ENCODE peak calls at places on chromosomes 6 and 20, in five cellular contexts. J is nephron progenitor cell, I is left ventricle myocardium inferior, U is BE2C, E is tibial nerve. F is an unnamed sample.

GRCh38 chr6:116779569-116780164 is 14.1 kb upstream of the FAM162B start:
- DNase-seq in J (peak), I (no peak), U (no peak), E (no peak), F (no peak)

GRCh38 chr6:143579703-143580102 is 68.2 kb upstream of the FUCA2 start:
- DNase-seq in J (no peak), I (peak), U (peak), E (no peak), F (no peak)

GRCh38 chr6:144264270-144265060 is 20.7 kb upstream of the UTRN start:
- DNase-seq in J (no peak), I (no peak), U (no peak), E (no peak), F (no peak)

GRCh38 chr6:41288025-41288777 is 1.7 kb upstream of the TREM1 start:
- DNase-seq in J (no peak), I (no peak), U (no peak), E (no peak), F (no peak)

GRCh38 chr6:894274-894673 is 201.3 kb upstream of the EXOC2 start:
- DNase-seq in J (no peak), I (no peak), U (no peak), E (no peak), F (peak)

GRCh38 chr6:127100510-127101140 is 17.8 kb upstream of the RSPO3 start:
- DNase-seq in J (no peak), I (no peak), U (no peak), E (no peak), F (no peak)

GRCh38 chr6:123055266-123055665 is 59.2 kb downstream of the CLVS2 start:
- DNase-seq in J (no peak), I (no peak), U (no peak), E (no peak), F (no peak)

GRCh38 chr6:147684906-147685305 is 176.4 kb downstream of the SAMD5 start:
- DNase-seq in J (no peak), I (no peak), U (no peak), E (no peak), F (no peak)

GRCh38 chr6:96014846-96015245 is 928 bp upstream of the FUT9 start:
- DNase-seq in J (peak), I (no peak), U (no peak), E (no peak), F (no peak)

GRCh38 chr6:80608881-80609280 is 502.4 kb downstream of the BCKDHB start:
- DNase-seq in J (no peak), I (no peak), U (no peak), E (no peak), F (no peak)

GRCh38 chr20:40390654-40391053 is 298.4 kb downstream of the MAFB start:
- DNase-seq in J (no peak), I (no peak), U (no peak), E (no peak), F (no peak)

GRCh38 chr20:53162251-53162835 is 190.2 kb downstream of the TSHZ2 start:
- DNase-seq in J (peak), I (peak), U (no peak), E (peak), F (peak)

GRCh38 chr20:20743511-20744169 is 31.2 kb upstream of the RALGAPA2 start:
- DNase-seq in J (no peak), I (peak), U (no peak), E (peak), F (peak)

GRCh38 chr6:27836080-27836782 is 76.0 kb downstream of the OR2B2 start:
- DNase-seq in J (no peak), I (no peak), U (no peak), E (no peak), F (no peak)

GRCh38 chr6:139439278-139439813 is 64.9 kb upstream of the CITED2 start:
- DNase-seq in J (no peak), I (no peak), U (no peak), E (no peak), F (no peak)

GRCh38 chr6:37244430-37245310 is 12.9 kb upstream of the TBC1D22B start:
- DNase-seq in J (no peak), I (peak), U (no peak), E (peak), F (no peak)

GRCh38 chr6:20117474-20117873 is 94.8 kb downstream of the MBOAT1 start:
- DNase-seq in J (no peak), I (no peak), U (no peak), E (no peak), F (no peak)

GRCh38 chr6:30062471-30063178 is 1.6 kb downstream of the POLR1H start:
- DNase-seq in J (no peak), I (no peak), U (no peak), E (no peak), F (no peak)

GRCh38 chr6:10555625-10556309 is 34.6 kb downstream of the GCNT2 start:
- DNase-seq in J (peak), I (peak), U (peak), E (no peak), F (peak)

GRCh38 chr6:145468534-145468933 is 266.8 kb downstream of the EPM2A start:
- DNase-seq in J (no peak), I (no peak), U (no peak), E (no peak), F (no peak)

GRCh38 chr6:166056637-166057036 is 111.0 kb downstream of the TBXT start:
- DNase-seq in J (no peak), I (peak), U (no peak), E (no peak), F (no peak)

GRCh38 chr6:68778356-68779020 is 143.4 kb downstream of the ADGRB3 start:
- DNase-seq in J (peak), I (no peak), U (peak), E (no peak), F (peak)

GRCh38 chr6:42711930-42712329 is 10.5 kb downstream of the PRPH2 start:
- DNase-seq in J (no peak), I (no peak), U (no peak), E (no peak), F (no peak)

DNA sequence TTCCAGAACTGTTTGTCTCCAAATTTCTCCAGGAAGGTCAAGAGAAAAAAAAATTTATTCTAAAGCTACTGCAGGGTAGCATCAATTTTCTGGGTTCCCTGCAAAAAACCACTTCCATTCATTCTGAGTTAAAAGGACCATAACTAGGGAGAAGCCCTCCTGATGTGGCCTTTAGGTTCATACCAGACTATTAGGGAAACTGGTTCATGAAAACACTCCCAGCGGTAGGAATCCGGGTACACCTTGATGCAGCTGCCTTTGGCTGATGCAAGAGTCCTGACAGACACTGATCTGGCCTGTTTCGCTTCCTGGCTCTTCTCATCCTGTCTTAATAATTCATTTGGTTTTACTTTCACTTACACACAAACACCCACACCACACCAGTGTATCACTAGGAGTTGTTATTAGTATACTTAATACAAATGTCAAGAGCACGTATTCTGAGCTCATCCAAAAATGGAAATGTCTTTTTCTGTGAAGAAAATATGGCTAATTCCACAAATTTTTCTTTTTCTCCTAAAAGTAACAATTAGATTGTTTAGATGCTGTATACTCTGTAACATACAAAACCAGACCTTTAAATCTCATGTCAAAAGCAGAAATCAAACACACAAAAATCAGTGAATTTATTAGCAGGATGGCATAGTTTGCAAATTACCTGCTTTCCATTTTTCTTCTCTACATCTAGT is 38.4 kb upstream of the ARHGAP18 start:
- DNase-seq in J (no peak), I (no peak), U (peak), E (no peak), F (no peak)
- TF ChIP-seq CTCF in J (no peak), I (no peak), U (no peak), E (no peak), F (no peak)

DNA sequence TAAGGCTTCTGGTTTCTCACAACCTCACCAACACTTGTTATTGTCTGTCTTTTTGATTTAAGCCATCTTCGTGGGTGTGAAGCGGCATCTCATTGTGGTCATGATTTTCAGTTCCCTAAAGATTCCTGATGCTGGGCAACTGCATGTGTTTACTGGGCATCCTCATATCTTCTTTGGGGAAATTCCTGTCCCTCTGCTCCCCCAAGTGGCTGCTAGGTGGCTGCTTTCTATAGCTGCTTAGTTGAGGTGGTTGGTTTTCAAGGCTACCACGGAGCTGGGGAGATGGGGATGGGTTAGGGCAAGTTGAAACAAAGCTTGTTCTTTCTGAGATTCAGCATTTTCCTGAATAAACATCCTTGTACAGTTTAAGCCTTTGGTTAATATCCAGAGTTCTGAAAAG is 403.9 kb upstream of the SULF2 start:
- DNase-seq in J (no peak), I (no peak), U (no peak), E (no peak), F (no peak)
- TF ChIP-seq CTCF in J (no peak), I (peak), U (peak), E (no peak), F (no peak)

GRCh38 chr6:134604014-134604676 is 286.2 kb upstream of the SGK1 start:
- DNase-seq in J (no peak), I (no peak), U (no peak), E (no peak), F (no peak)
- TF ChIP-seq CTCF in J (no peak), I (no peak), U (no peak), E (no peak), F (no peak)

GRCh38 chr6:170485159-170485558 is 67.9 kb downstream of the PSMB1 start:
- DNase-seq in J (no peak), I (no peak), U (no peak), E (no peak), F (no peak)

GRCh38 chr6:170487707-170488329 is 65.3 kb downstream of the PSMB1 start:
- DNase-seq in J (no peak), I (no peak), U (no peak), E (no peak), F (no peak)

GRCh38 chr6:170480045-170480714 is 72.9 kb downstream of the PSMB1 start:
- DNase-seq in J (no peak), I (peak), U (no peak), E (no peak), F (no peak)

DNA sequence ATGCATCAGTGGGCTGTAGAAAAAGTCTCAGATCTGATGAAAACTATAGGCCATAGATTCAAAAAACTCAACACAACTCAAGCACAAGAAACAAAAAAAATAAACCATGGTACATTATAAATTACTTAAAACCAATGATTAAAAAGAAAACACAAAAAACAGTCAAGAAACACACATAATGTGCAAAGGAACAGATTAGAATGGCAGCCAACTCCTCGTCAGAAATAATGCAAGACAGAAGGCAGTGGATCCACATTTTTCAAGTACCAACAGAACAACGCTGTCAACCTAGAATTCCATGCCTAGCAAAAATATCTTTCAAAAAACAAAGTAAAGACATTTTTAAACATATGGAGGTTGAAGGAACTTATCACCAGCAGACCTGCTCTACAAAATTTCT is 69.7 kb downstream of the PSMB1 start:
- DNase-seq in J (no peak), I (no peak), U (no peak), E (no peak), F (no peak)
- TF ChIP-seq CTCF in J (no peak), I (no peak), U (no peak), E (no peak), F (no peak)

GRCh38 chr6:84762941-84763396 is 1.4 kb downstream of the TBX18 start:
- DNase-seq in J (peak), I (no peak), U (peak), E (peak), F (peak)

GRCh38 chr6:84763397-84764331 is 734 bp downstream of the TBX18 start:
- DNase-seq in J (peak), I (peak), U (peak), E (peak), F (peak)

GRCh38 chr6:84762220-84762940 is 2.0 kb downstream of the TBX18 start:
- DNase-seq in J (peak), I (no peak), U (peak), E (peak), F (peak)

GRCh38 chr6:84766118-84766683 is 1.8 kb upstream of the TBX18 start:
- DNase-seq in J (peak), I (peak), U (no peak), E (no peak), F (no peak)

GRCh38 chr6:84764332-84765049 is at the start of gene TBX18:
- DNase-seq in J (peak), I (peak), U (peak), E (peak), F (peak)
- TF ChIP-seq CTCF in J (no peak), I (no peak), U (peak), E (no peak), F (no peak)

DNA sequence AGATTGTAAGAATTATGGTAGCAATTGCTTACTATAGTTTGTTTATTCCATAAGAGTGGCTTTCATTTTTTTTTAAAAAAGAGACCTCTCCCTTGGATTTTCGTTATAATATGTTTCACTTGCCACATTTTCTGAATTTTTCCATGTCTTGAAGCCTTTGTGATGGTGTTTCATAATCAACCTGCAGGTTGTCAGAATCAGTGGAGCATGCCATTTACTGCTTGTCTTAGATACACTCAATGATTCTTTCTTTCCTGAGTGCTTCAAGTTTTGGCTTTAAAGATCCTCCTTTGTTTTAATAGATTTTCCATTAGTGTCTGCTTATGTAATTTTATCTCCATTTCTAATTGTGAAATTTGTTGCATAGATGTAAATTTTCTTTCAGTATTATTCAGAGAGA is 31.2 kb downstream of the KCNQ5 start:
- DNase-seq in J (no peak), I (no peak), U (no peak), E (no peak), F (no peak)
- TF ChIP-seq CTCF in J (no peak), I (no peak), U (no peak), E (no peak), F (no peak)

DNA sequence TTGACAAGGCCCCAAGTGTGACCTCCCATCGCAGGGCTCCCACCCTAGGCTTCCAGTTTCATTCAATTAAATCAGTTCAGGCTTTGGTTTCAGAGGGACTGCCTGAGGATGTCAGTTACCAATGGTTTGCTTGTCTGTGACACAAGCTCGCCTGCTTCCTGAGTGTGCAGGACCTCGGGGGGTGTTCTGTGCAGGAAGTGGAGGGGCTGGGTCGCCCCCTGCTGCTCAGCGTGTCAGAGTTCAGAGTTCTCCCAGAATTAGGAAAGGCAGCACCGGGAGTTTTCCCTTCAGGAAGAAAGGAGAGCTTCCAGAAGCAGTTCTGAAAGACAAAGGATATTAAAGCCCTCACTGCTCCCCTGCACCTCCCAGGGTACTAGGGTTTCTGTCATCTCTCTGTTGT is 50.8 kb upstream of the TGM3 start:
- DNase-seq in J (peak), I (no peak), U (no peak), E (no peak), F (peak)
- TF ChIP-seq CTCF in J (no peak), I (no peak), U (no peak), E (no peak), F (no peak)

GRCh38 chr20:50854512-50855249 is 59.8 kb downstream of the BCAS4 start:
- DNase-seq in J (no peak), I (no peak), U (no peak), E (no peak), F (no peak)

GRCh38 chr20:50852085-50852484 is 57.2 kb downstream of the BCAS4 start:
- DNase-seq in J (no peak), I (no peak), U (no peak), E (no peak), F (no peak)

GRCh38 chr20:50848846-50849673 is 54.2 kb downstream of the BCAS4 start:
- DNase-seq in J (peak), I (no peak), U (no peak), E (no peak), F (no peak)

GRCh38 chr20:50848341-50848808 is 53.5 kb downstream of the BCAS4 start:
- DNase-seq in J (no peak), I (no peak), U (no peak), E (no peak), F (no peak)

GRCh38 chr20:50850721-50851286 is 55.9 kb downstream of the BCAS4 start:
- DNase-seq in J (no peak), I (no peak), U (no peak), E (no peak), F (no peak)
- TF ChIP-seq CTCF in J (no peak), I (no peak), U (no peak), E (no peak), F (no peak)

DNA sequence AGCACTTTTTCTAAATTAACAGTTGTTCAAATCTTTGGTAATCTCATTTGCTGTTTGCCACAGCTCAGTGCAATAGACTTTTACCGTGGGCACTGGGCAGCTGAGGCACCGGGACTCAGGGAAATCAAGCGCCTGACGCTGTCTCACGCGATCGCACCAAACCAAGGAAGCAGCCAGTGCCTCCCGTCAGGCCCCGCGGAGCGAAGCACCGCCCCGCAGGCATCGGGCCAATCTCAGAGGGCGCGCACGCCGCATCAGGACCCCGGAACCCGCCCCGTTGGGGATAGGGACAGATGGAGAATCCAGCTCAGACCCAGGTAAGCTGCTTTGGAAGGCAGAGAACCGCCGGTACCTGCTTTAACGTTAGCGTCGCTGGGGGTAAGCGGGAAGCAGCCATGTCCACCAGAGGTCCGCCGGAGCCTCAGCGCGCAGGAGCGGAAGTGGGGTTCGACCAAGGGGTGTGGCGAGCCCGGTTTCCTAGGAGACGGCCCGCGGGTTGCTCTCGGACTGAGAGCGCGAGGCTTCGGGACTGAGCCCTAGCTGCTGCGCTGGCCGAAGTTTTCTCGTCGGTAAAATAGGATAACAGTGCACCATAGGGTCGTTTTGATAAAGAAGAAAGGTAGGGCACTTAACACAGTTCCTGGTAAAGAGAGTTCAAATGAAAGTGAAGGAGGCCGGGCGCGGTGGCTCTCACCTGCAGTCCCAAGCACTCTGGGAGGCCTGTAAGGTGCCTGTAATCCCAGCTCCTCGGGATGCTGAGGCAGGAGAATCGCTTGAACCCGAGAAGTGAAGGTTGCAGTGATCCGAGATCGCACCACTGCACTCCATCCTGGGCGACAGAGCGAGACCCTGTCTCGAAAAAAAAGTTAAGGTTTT is at the start of gene LYRM2:
- DNase-seq in J (peak), I (peak), U (peak), E (peak), F (peak)
- TF ChIP-seq CTCF in J (no peak), I (peak), U (peak), E (peak), F (no peak)

F was measured in endothelial cell.